ENCODE peak calls at places on chromosomes 3 and 15, in six cellular contexts. D is PC-9, J is IMR-90, R is PC-3, F is Karpas-422, M is GM23338. I is an unnamed sample. For H4K20me1, the result is how much of the 10 kb centered on the place peaks cover.

GRCh38 chr3:186133980-186134379 is 25.1 kb upstream of the ETV5 start:
- DNase-seq in M (no peak), F (no peak), D (no peak), R (no peak), J (no peak), I (no peak)

GRCh38 chr3:169295126-169295525 is 368.4 kb downstream of the MECOM start:
- DNase-seq in J (peak), F (peak), D (no peak), M (peak), R (peak), I (no peak)

GRCh38 chr15:79430901-79431635 is 1.1 kb upstream of the MINAR1 start:
- DNase-seq in R (no peak), M (peak), J (no peak), D (no peak), F (no peak), I (peak)

GRCh38 chr3:30221622-30222021 is 384.8 kb upstream of the TGFBR2 start:
- DNase-seq in M (no peak), F (no peak), J (peak), D (no peak), R (no peak), I (no peak)

GRCh38 chr3:58414538-58415197 is 19.0 kb downstream of the PDHB start:
- DNase-seq in F (peak), D (peak), J (peak), M (peak), R (peak), I (peak)

GRCh38 chr3:55243686-55244085 is 243.4 kb downstream of the WNT5A start:
- DNase-seq in J (no peak), R (no peak), D (no peak), F (no peak), M (peak), I (peak)

GRCh38 chr3:173380681-173381080 is 16.9 kb upstream of the NLGN1 start:
- DNase-seq in J (no peak), R (no peak), F (no peak), M (no peak), D (no peak), I (no peak)

GRCh38 chr3:171776839-171777607 is 33.3 kb downstream of the PLD1 start:
- DNase-seq in D (no peak), R (peak), M (peak), J (no peak), F (no peak), I (no peak)

GRCh38 chr3:100263583-100263982 is 2.8 kb downstream of the TBC1D23 start:
- DNase-seq in F (no peak), R (no peak), D (no peak), M (no peak), J (no peak), I (no peak)

GRCh38 chr15:37016287-37016686 is 84.1 kb downstream of the MEIS2 start:
- DNase-seq in J (peak), M (no peak), D (no peak), F (peak), R (no peak), I (no peak)

GRCh38 chr3:111751961-111752360 is 107.1 kb upstream of the PHLDB2 start:
- DNase-seq in M (peak), J (peak), R (no peak), D (no peak), F (peak), I (no peak)

GRCh38 chr3:132695006-132695405 is 27.2 kb downstream of the NPHP3 start:
- DNase-seq in D (no peak), F (no peak), R (no peak), J (no peak), M (no peak), I (no peak)

GRCh38 chr3:148077318-148077923 is 620.3 kb upstream of the AGTR1 start:
- DNase-seq in J (peak), D (no peak), M (peak), R (peak), F (peak), I (peak)

GRCh38 chr3:173584093-173584833 is 186.7 kb downstream of the NLGN1 start:
- DNase-seq in F (no peak), M (peak), J (peak), D (peak), R (peak), I (peak)

GRCh38 chr3:10371167-10371566 is 50.3 kb upstream of the SEC13 start:
- DNase-seq in M (no peak), J (peak), R (no peak), F (no peak), D (no peak), I (no peak)

GRCh38 chr15:39588531-39589192 is 7.8 kb downstream of the THBS1 start:
- DNase-seq in F (no peak), D (no peak), M (no peak), J (peak), R (peak), I (no peak)

GRCh38 chr3:169354774-169355501 is 308.6 kb downstream of the MECOM start:
- DNase-seq in D (no peak), J (no peak), M (peak), R (no peak), F (no peak), I (peak)

GRCh38 chr3:188974856-188975611 is 196.7 kb upstream of the TPRG1 start:
- DNase-seq in J (peak), F (no peak), M (no peak), R (peak), D (no peak), I (no peak)

GRCh38 chr3:57856675-57857074 is 100.6 kb downstream of the SLMAP start:
- DNase-seq in M (peak), F (peak), R (peak), D (no peak), J (peak), I (no peak)

GRCh38 chr15:79989682-79990081 is 18.7 kb upstream of the BCL2A1 start:
- DNase-seq in J (peak), M (no peak), F (no peak), D (no peak), R (no peak), I (no peak)

GRCh38 chr3:84960994-84961393 is 2.2 kb downstream of the CADM2 start:
- DNase-seq in D (no peak), F (no peak), M (no peak), J (no peak), R (no peak), I (peak)

GRCh38 chr3:55903680-55904079 is 416.6 kb upstream of the WNT5A start:
- DNase-seq in R (no peak), M (no peak), J (no peak), D (no peak), F (no peak), I (no peak)

GRCh38 chr3:183764854-183765731 is 60.3 kb downstream of the MAP6D1 start:
- DNase-seq in J (peak), F (no peak), D (peak), R (peak), M (no peak), I (no peak)

GRCh38 chr3:41681479-41681878 is 280.4 kb downstream of the ULK4 start:
- DNase-seq in J (peak), D (peak), F (no peak), M (peak), R (peak), I (no peak)

GRCh38 chr3:139695701-139696422 is 18.1 kb upstream of the NMNAT3 start:
- DNase-seq in R (no peak), J (no peak), M (no peak), F (no peak), D (no peak), I (no peak)

GRCh38 chr15:39504812-39505211 is 76.1 kb upstream of the THBS1 start:
- DNase-seq in D (no peak), R (peak), J (peak), F (no peak), M (no peak), I (no peak)

GRCh38 chr15:94910166-94910565 is 678.8 kb downstream of the MCTP2 start:
- DNase-seq in R (no peak), M (no peak), F (no peak), J (no peak), D (no peak), I (no peak)

GRCh38 chr15:82681371-82681770 is 28.3 kb downstream of the AP3B2 start:
- DNase-seq in R (no peak), F (no peak), J (no peak), M (peak), D (no peak), I (no peak)

GRCh38 chr15:57440799-57441198 is 64.5 kb downstream of the CGNL1 start:
- DNase-seq in R (no peak), J (peak), M (no peak), F (no peak), D (no peak), I (no peak)

GRCh38 chr3:88003115-88003755 is 55.6 kb downstream of the CGGBP1 start:
- DNase-seq in J (peak), F (peak), R (peak), D (no peak), M (peak), I (peak)

GRCh38 chr3:122305818-122306621 is 19.0 kb upstream of the CSTA start:
- DNase-seq in M (peak), J (no peak), R (peak), F (peak), D (peak), I (peak)

GRCh38 chr3:161142486-161142885 is 37.3 kb upstream of the B3GALNT1 start:
- DNase-seq in F (no peak), M (no peak), R (peak), J (no peak), D (no peak), I (no peak)

GRCh38 chr15:95559875-95560394 is 770.6 kb upstream of the NR2F2 start:
- DNase-seq in D (peak), M (no peak), R (peak), F (no peak), J (peak), I (no peak)

GRCh38 chr3:143977326-143978262 is 6.0 kb downstream of the DIPK2A start:
- DNase-seq in D (no peak), R (peak), F (no peak), M (no peak), J (peak), I (no peak)

GRCh38 chr3:11658180-11658579 is 14.5 kb upstream of the VGLL4 start:
- DNase-seq in F (no peak), R (no peak), M (no peak), D (no peak), J (no peak), I (no peak)

GRCh38 chr15:56794923-56795329 is 61.6 kb upstream of the ZNF280D start:
- DNase-seq in D (no peak), F (no peak), M (no peak), J (no peak), R (no peak), I (no peak)

GRCh38 chr15:101225658-101226057 is 26.2 kb downstream of the CHSY1 start:
- DNase-seq in M (no peak), R (no peak), J (peak), F (no peak), D (no peak), I (no peak)

GRCh38 chr15:101233651-101234281 is 18.1 kb downstream of the CHSY1 start:
- DNase-seq in J (no peak), M (no peak), R (no peak), F (no peak), D (no peak), I (no peak)

GRCh38 chr15:101232677-101233076 is 19.2 kb downstream of the CHSY1 start:
- DNase-seq in D (no peak), M (peak), F (no peak), J (no peak), R (no peak), I (peak)

GRCh38 chr15:101228313-101228712 is 23.5 kb downstream of the CHSY1 start:
- DNase-seq in D (no peak), R (no peak), J (no peak), F (no peak), M (no peak), I (no peak)
- H4K20me1 ChIP-seq in D (under half), R (under half), J (half or more), F (under half), M (under half), I (half or more)

DNA sequence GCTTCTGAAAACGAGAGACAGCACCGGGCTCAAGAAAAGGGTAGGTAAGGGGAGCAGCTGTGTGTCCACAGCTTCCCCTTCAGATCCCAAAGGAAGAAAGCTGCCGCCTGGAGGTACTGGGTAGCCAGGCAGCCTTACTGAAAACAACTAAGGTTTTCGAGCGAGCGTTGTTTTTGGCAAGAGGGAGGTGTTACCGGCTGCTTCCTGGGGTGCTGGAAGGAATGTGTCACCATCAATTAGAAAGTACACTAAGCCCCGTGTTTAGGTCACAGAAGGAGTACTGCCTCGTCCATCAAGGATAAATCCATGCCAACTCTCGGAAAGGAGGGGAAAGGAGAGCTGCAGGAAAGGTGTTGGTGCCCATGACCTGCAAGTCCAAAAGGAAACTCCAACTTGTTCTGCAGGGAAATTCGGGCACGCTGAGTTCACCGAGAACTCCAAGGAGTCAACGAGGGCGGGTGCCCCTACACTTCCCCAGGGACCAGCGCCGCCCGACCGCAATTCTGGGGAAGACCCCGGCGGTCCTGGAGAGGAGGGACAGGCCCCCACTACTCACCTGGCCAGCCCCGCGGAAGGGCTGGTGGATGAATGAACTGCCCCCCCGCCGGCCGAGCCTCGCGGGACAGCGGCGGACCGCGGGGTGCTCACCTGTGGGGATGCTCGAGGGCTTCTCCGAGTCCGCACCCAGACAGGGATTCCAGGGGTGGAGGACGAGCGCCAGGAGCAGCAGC is 586 bp downstream of the PLOD2 start:
- DNase-seq in M (peak), D (peak), J (peak), R (peak), F (no peak), I (peak)
- H4K20me1 ChIP-seq in M (under half), D (under half), J (under half), R (under half), F (under half), I (under half)

DNA sequence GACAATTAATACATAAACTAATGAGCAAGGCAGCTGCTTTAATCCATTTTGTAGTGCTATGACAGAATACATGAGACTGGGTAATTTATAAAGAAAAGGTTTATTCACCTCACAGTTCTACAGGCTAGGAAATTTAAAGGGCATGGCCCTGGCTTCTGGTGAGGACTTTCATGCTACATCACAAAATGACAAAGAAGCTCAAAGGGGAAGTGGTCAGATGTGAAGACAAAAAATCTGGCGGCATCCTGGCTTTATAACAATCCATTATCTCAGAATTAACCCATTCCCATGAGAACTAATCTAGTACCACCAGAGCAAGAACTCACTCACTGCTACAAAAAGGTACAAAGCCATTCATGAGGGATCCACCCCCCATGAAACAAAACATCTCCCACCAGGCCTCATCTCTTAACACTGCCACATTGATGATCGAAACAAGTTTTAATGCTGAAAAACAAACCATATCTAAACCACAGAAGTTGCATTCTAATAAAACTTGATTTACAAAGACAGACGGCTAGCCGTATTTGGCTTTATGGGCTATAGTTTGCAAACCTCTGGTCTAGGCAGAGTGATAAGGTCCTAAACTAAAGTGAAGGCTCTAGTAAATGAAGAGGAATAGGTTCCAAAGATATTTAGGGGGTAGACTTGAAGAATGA is 44.2 kb downstream of the GSK3B start:
- DNase-seq in M (no peak), D (no peak), F (no peak), R (no peak), J (no peak), I (no peak)
- H4K20me1 ChIP-seq in M (under half), D (under half), F (under half), R (under half), J (half or more), I (under half)

GRCh38 chr15:64858136-64858535 is 16.4 kb downstream of the PLEKHO2 start:
- DNase-seq in J (no peak), M (no peak), D (no peak), F (peak), R (no peak), I (no peak)

GRCh38 chr15:64861960-64862359 is 20.2 kb downstream of the PLEKHO2 start:
- DNase-seq in R (no peak), J (no peak), D (no peak), M (peak), F (no peak), I (no peak)

GRCh38 chr15:64864080-64864479 is 22.4 kb downstream of the PLEKHO2 start:
- DNase-seq in J (peak), D (no peak), M (no peak), F (no peak), R (no peak), I (no peak)

GRCh38 chr15:64859226-64859625 is 17.5 kb downstream of the PLEKHO2 start:
- DNase-seq in J (no peak), R (no peak), M (no peak), F (no peak), D (no peak), I (no peak)

DNA sequence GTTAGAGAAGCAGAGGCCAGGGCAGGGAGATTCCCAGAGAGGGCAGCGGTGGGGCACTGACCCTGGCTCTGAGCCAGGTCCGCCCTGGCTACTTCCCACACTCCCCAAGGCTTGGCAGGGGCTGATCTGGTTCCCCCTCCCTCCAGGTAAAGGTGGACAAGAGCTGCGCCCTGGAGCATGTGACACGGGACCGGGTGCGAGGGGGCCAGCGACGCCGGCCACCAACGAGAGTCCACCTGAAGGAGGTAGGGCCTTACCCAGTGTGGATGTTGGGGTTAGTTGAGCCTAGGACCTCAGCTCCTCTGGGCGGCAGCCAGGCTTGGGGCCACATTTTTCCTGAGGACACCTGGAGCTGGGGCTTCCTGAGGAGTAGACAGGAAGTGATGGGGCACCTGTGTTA is 19.6 kb downstream of the PLEKHO2 start:
- DNase-seq in R (no peak), M (no peak), J (no peak), F (no peak), D (no peak), I (no peak)
- H4K20me1 ChIP-seq in R (under half), M (under half), J (under half), F (under half), D (under half), I (under half)

DNA sequence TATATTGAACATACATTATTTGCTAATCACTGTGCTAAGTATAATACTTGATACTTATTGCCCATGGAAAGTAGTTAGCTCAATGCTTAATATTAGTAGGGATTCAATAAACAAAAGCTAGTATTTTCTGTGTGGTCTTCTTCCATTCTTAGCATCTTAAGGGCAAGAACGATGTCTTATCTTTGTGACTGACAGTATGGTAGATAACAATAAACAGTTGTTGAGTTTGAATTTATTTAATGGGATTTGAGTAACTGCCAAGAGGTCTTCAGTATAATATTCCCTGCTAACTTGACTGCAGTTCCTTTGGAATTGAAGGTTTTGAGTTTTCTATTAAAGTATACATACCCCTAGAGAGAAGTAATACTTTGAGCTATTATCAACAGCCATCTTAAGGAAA is 70.1 kb downstream of the ZNF609 start:
- DNase-seq in F (no peak), M (no peak), J (no peak), R (no peak), D (no peak), I (no peak)
- H4K20me1 ChIP-seq in F (under half), M (half or more), J (half or more), R (under half), D (under half), I (half or more)

GRCh38 chr3:128753715-128754114 is 27.7 kb downstream of the RAB7A start:
- DNase-seq in M (no peak), F (no peak), D (no peak), R (no peak), J (no peak), I (no peak)
- H4K20me1 ChIP-seq in M (under half), F (under half), D (half or more), R (under half), J (half or more), I (under half)

GRCh38 chr3:37594873-37595783 is 266.6 kb upstream of the CTDSPL start:
- DNase-seq in M (no peak), D (no peak), J (no peak), R (peak), F (no peak), I (no peak)
- H4K20me1 ChIP-seq in M (under half), D (under half), J (under half), R (under half), F (under half), I (under half)

I was measured in neural progenitor cell.